ENCODE peak calls at places on chromosomes 3 and 15, in four cellular contexts. P is stimulated activated effector memory CD8-positive, alpha-beta T cell treated with anti-CD3 and anti-CD28 coated beads, Interleukin-12 subunit alpha, Interleukin-12 subunit beta, amount 100 ng/mL, for 72 hours; V is HTR-8/SVneo; L is H9. T is an unnamed sample.

GRCh38 chr3:51966016-51966415 is 1.2 kb downstream of the PCBP4 start:
- DNase-seq in P (no peak), V (no peak), L (no peak), T (no peak)

GRCh38 chr15:77633913-77634265 is 1.2 kb upstream of the LINGO1 start:
- DNase-seq in P (no peak), V (no peak), L (peak), T (no peak)

GRCh38 chr3:61425356-61425755 is 136.0 kb upstream of the PTPRG start:
- DNase-seq in P (no peak), V (no peak), L (no peak), T (no peak)

GRCh38 chr3:182133752-182134151 is 422.0 kb downstream of the SOX2 start:
- DNase-seq in P (no peak), V (no peak), L (no peak), T (no peak)

GRCh38 chr3:171201825-171202224 is 175.3 kb upstream of the SLC2A2 start:
- DNase-seq in P (no peak), V (no peak), L (no peak), T (no peak)

GRCh38 chr3:135191690-135192089 is 396.6 kb downstream of the EPHB1 start:
- DNase-seq in P (no peak), V (no peak), L (peak), T (no peak)

GRCh38 chr3:76487446-76487845 is 552.5 kb upstream of the ROBO2 start:
- DNase-seq in P (no peak), V (peak), L (no peak), T (no peak)

GRCh38 chr15:77107531-77108355 is 36.8 kb upstream of the TSPAN3 start:
- DNase-seq in P (no peak), V (peak), L (peak), T (no peak)

GRCh38 chr3:162538466-162538865 is 1041.9 kb downstream of the OTOL1 start:
- DNase-seq in P (no peak), V (no peak), L (no peak), T (no peak)

GRCh38 chr3:30672959-30673358 is 66.6 kb downstream of the TGFBR2 start:
- DNase-seq in P (no peak), V (no peak), L (no peak), T (no peak)

GRCh38 chr15:81133782-81134461 is at the start of gene CFAP161:
- DNase-seq in P (no peak), V (no peak), L (peak), T (no peak)

GRCh38 chr3:197559662-197560061 is 3.9 kb upstream of the BDH1 start:
- DNase-seq in P (no peak), V (no peak), L (no peak), T (no peak)

GRCh38 chr3:107431048-107431297 is 53.7 kb downstream of the CCDC54 start:
- DNase-seq in P (no peak), V (no peak), L (no peak), T (no peak)

GRCh38 chr3:32459474-32459873 is 43.2 kb downstream of the CMTM6 start:
- DNase-seq in P (peak), V (no peak), L (no peak), T (no peak)

GRCh38 chr15:101204744-101205535 is 46.9 kb downstream of the CHSY1 start:
- DNase-seq in P (no peak), V (no peak), L (no peak), T (no peak)

GRCh38 chr15:25181290-25182097 is 226.7 kb downstream of the SNRPN start:
- DNase-seq in P (no peak), V (no peak), L (peak), T (no peak)

GRCh38 chr3:196085534-196085933 is 3.6 kb upstream of the TFRC start:
- DNase-seq in P (no peak), V (no peak), L (no peak), T (no peak)

GRCh38 chr3:73614385-73614784 is 10.4 kb downstream of the PDZRN3 start:
- DNase-seq in P (no peak), V (no peak), L (no peak), T (no peak)

GRCh38 chr15:78259232-78259631 is 5.1 kb upstream of the DNAJA4 start:
- DNase-seq in P (no peak), V (no peak), L (no peak), T (no peak)

GRCh38 chr3:187403768-187404270 is 35.6 kb downstream of the RTP4 start:
- DNase-seq in P (no peak), V (peak), L (no peak), T (peak)

GRCh38 chr3:16828815-16829214 is 55.9 kb upstream of the PLCL2 start:
- DNase-seq in P (no peak), V (peak), L (peak), T (no peak)

GRCh38 chr3:29324180-29324651 is 43.3 kb downstream of the RBMS3 start:
- DNase-seq in P (no peak), V (no peak), L (no peak), T (no peak)

GRCh38 chr3:158261371-158261991 is 151.6 kb downstream of the RSRC1 start:
- DNase-seq in P (no peak), V (no peak), L (no peak), T (no peak)

GRCh38 chr15:28888302-28888894 is 2.6 kb downstream of the APBA2 start:
- DNase-seq in P (no peak), V (no peak), L (no peak), T (no peak)

GRCh38 chr3:99943931-99944761 is 126.5 kb downstream of the CMSS1 start:
- DNase-seq in P (no peak), V (no peak), L (no peak), T (no peak)

GRCh38 chr15:99454941-99455795 is 110.6 kb upstream of the MEF2A start:
- DNase-seq in P (no peak), V (peak), L (no peak), T (peak)

GRCh38 chr15:25717861-25718504 is 145.1 kb downstream of the ATP10A start:
- DNase-seq in P (no peak), V (no peak), L (no peak), T (no peak)

GRCh38 chr3:56131976-56132590 is 336.2 kb downstream of the ERC2 start:
- DNase-seq in P (no peak), V (peak), L (no peak), T (peak)

GRCh38 chr15:66784174-66784573 is 82.1 kb downstream of the SMAD6 start:
- DNase-seq in P (no peak), V (no peak), L (no peak), T (no peak)

GRCh38 chr3:5017953-5018531 is 38.8 kb downstream of the BHLHE40 start:
- DNase-seq in P (no peak), V (no peak), L (no peak), T (no peak)